ENCODE peak calls at places on chromosomes 12 and 14, in seven cellular contexts. One of them, this sample, is unnamed.

GRCh38 chr14:73176673-73177072 is 40.4 kb downstream of the PSEN1 start:
- DNase-seq in neuronal stem cell: no peak
- DNase-seq in trophoblast cell: no peak
- DNase-seq in mesendoderm: no peak
- DNase-seq in H9: no peak
- DNase-seq in IMR-90: no peak
- DNase-seq in H1: no peak
- DNase-seq in this sample: peak; percentile 16

GRCh38 chr12:62347922-62348650 is 87.9 kb downstream of the USP15 start:
- DNase-seq in trophoblast cell: no peak
- DNase-seq in IMR-90: peak; percentile 56
- DNase-seq in neuronal stem cell: no peak
- DNase-seq in H9: no peak
- DNase-seq in mesendoderm: no peak
- DNase-seq in H1: no peak
- DNase-seq in this sample: peak; percentile 21

GRCh38 chr12:94242871-94243270 is 94.5 kb downstream of the PLXNC1 start:
- DNase-seq in neuronal stem cell: no peak
- DNase-seq in mesendoderm: no peak
- DNase-seq in H9: no peak
- DNase-seq in trophoblast cell: no peak
- DNase-seq in H1: no peak
- DNase-seq in IMR-90: no peak
- DNase-seq in this sample: no peak

GRCh38 chr12:19739195-19739776 is 300.0 kb downstream of the AEBP2 start:
- DNase-seq in mesendoderm: peak; percentile 54
- DNase-seq in H1: no peak
- DNase-seq in neuronal stem cell: peak; percentile 29
- DNase-seq in IMR-90: peak; percentile 75
- DNase-seq in trophoblast cell: peak; percentile 36
- DNase-seq in H9: no peak
- DNase-seq in this sample: peak; percentile 76

GRCh38 chr12:111304642-111305071 is 64.2 kb downstream of the PHETA1 start:
- DNase-seq in trophoblast cell: no peak
- DNase-seq in H9: peak; percentile 75
- DNase-seq in mesendoderm: peak; percentile 78
- DNase-seq in IMR-90: no peak
- DNase-seq in neuronal stem cell: no peak
- DNase-seq in H1: peak; percentile 92
- DNase-seq in this sample: no peak

GRCh38 chr14:104690861-104691455 is 1.5 kb downstream of the INF2 start:
- DNase-seq in trophoblast cell: peak; percentile 58
- DNase-seq in neuronal stem cell: no peak
- DNase-seq in IMR-90: no peak
- DNase-seq in H9: no peak
- DNase-seq in H1: no peak
- DNase-seq in mesendoderm: no peak
- DNase-seq in this sample: no peak

GRCh38 chr12:32290411-32290810 is 108.9 kb upstream of the FGD4 start:
- DNase-seq in neuronal stem cell: no peak
- DNase-seq in trophoblast cell: no peak
- DNase-seq in H9: no peak
- DNase-seq in H1: no peak
- DNase-seq in IMR-90: peak; percentile 56
- DNase-seq in mesendoderm: peak; percentile 83
- DNase-seq in this sample: no peak

GRCh38 chr14:59422069-59422881 is 42.9 kb downstream of the GPR135 start:
- DNase-seq in IMR-90: no peak
- DNase-seq in H9: no peak
- DNase-seq in H1: no peak
- DNase-seq in neuronal stem cell: no peak
- DNase-seq in trophoblast cell: no peak
- DNase-seq in mesendoderm: no peak
- DNase-seq in this sample: no peak

GRCh38 chr14:78170203-78170602 is at the start of gene NRXN3:
- DNase-seq in H9: peak; percentile 87
- DNase-seq in trophoblast cell: no peak
- DNase-seq in neuronal stem cell: peak; percentile 62
- DNase-seq in H1: peak; percentile 65
- DNase-seq in mesendoderm: peak; percentile 92
- DNase-seq in IMR-90: no peak
- DNase-seq in this sample: no peak

GRCh38 chr14:72291908-72292688 is 359.9 kb downstream of the RGS6 start:
- DNase-seq in H9: no peak
- DNase-seq in mesendoderm: peak; percentile 61
- DNase-seq in neuronal stem cell: peak; percentile 63
- DNase-seq in trophoblast cell: peak; percentile 30
- DNase-seq in IMR-90: peak; percentile 58
- DNase-seq in H1: peak; percentile 52
- DNase-seq in this sample: no peak

GRCh38 chr14:43939836-43940235 is 567.2 kb downstream of the FSCB start:
- DNase-seq in mesendoderm: no peak
- DNase-seq in H9: no peak
- DNase-seq in IMR-90: no peak
- DNase-seq in neuronal stem cell: no peak
- DNase-seq in trophoblast cell: no peak
- DNase-seq in H1: no peak
- DNase-seq in this sample: no peak

GRCh38 chr12:7907009-7907408 is 29.0 kb downstream of the SLC2A3 start:
- DNase-seq in neuronal stem cell: peak; percentile 6
- DNase-seq in mesendoderm: peak; percentile 96
- DNase-seq in H1: peak; percentile 58
- DNase-seq in IMR-90: peak; percentile 61
- DNase-seq in trophoblast cell: peak; percentile 33
- DNase-seq in H9: peak; percentile 80
- DNase-seq in this sample: peak; percentile 65

GRCh38 chr12:69007166-69007857 is 74.3 kb upstream of the CPM start:
- DNase-seq in IMR-90: peak; percentile 97
- DNase-seq in H1: no peak
- DNase-seq in trophoblast cell: peak; percentile 56
- DNase-seq in H9: peak; percentile 52
- DNase-seq in neuronal stem cell: peak; percentile 27
- DNase-seq in mesendoderm: no peak
- DNase-seq in this sample: peak; percentile 89

GRCh38 chr14:22656945-22657711 is 13.0 kb upstream of the OR6J1 start:
- DNase-seq in IMR-90: peak; percentile 35
- DNase-seq in H1: no peak
- DNase-seq in trophoblast cell: no peak
- DNase-seq in H9: no peak
- DNase-seq in mesendoderm: peak; percentile 50
- DNase-seq in neuronal stem cell: no peak
- DNase-seq in this sample: peak; percentile 21

GRCh38 chr12:116125084-116125483 is 152.4 kb downstream of the MED13L start:
- DNase-seq in H9: no peak
- DNase-seq in neuronal stem cell: no peak
- DNase-seq in mesendoderm: no peak
- DNase-seq in H1: no peak
- DNase-seq in IMR-90: no peak
- DNase-seq in trophoblast cell: no peak
- DNase-seq in this sample: no peak
- H3K18ac ChIP-seq in H9: no peak overlapping the region
- H3K18ac ChIP-seq in neuronal stem cell: no peak overlapping the region
- H3K18ac ChIP-seq in mesendoderm: no peak overlapping the region
- H3K18ac ChIP-seq in H1: no peak overlapping the region
- H3K18ac ChIP-seq in IMR-90: no peak overlapping the region
- H3K18ac ChIP-seq in trophoblast cell: no peak overlapping the region
- H3K18ac ChIP-seq in this sample: no peak overlapping the region

GRCh38 chr12:15855646-15856045 is 26.5 kb upstream of the STRAP start:
- DNase-seq in IMR-90: peak; percentile 70
- DNase-seq in trophoblast cell: no peak
- DNase-seq in neuronal stem cell: no peak
- DNase-seq in mesendoderm: no peak
- DNase-seq in H1: no peak
- DNase-seq in H9: no peak
- DNase-seq in this sample: peak; percentile 66
- H3K18ac ChIP-seq in IMR-90: no peak overlapping the region
- H3K18ac ChIP-seq in trophoblast cell: no peak overlapping the region
- H3K18ac ChIP-seq in neuronal stem cell: no peak overlapping the region
- H3K18ac ChIP-seq in mesendoderm: no peak overlapping the region
- H3K18ac ChIP-seq in H1: no peak overlapping the region
- H3K18ac ChIP-seq in H9: no peak overlapping the region
- H3K18ac ChIP-seq in this sample: no peak overlapping the region

GRCh38 chr12:54959291-54960018 is 25.1 kb downstream of the TESPA1 start:
- DNase-seq in mesendoderm: peak; percentile 14
- DNase-seq in H9: no peak
- DNase-seq in IMR-90: no peak
- DNase-seq in H1: no peak
- DNase-seq in trophoblast cell: no peak
- DNase-seq in neuronal stem cell: no peak
- DNase-seq in this sample: no peak
- H3K18ac ChIP-seq in mesendoderm: no peak overlapping the region
- H3K18ac ChIP-seq in H9: no peak overlapping the region
- H3K18ac ChIP-seq in IMR-90: no peak overlapping the region
- H3K18ac ChIP-seq in H1: no peak overlapping the region
- H3K18ac ChIP-seq in trophoblast cell: no peak overlapping the region
- H3K18ac ChIP-seq in neuronal stem cell: no peak overlapping the region
- H3K18ac ChIP-seq in this sample: no peak overlapping the region

DNA sequence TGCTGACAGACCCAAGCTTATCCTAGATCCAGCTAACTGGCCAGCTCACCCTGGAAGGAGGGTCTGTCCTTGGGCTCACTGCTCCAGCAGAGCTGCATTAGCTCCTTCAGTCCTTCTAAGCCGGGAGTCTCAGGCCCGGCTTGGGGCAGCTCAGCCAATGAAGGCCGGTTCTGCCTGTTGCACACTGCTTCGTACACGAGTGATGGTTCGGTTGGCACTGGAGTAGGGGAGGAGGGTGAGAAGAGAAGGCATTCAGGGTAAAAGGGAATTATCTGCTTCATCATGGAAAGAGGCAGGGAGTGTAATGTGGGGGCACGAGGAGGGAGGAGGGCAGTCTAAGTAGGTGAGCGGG is 2.0 kb downstream of the RIPK3 start:
- DNase-seq in H1: no peak
- DNase-seq in neuronal stem cell: no peak
- DNase-seq in mesendoderm: no peak
- DNase-seq in IMR-90: no peak
- DNase-seq in H9: no peak
- DNase-seq in trophoblast cell: no peak
- DNase-seq in this sample: no peak
- H3K18ac ChIP-seq in H1: no peak overlapping the region
- H3K18ac ChIP-seq in neuronal stem cell: no peak overlapping the region
- H3K18ac ChIP-seq in mesendoderm: no peak overlapping the region
- H3K18ac ChIP-seq in IMR-90: no peak overlapping the region
- H3K18ac ChIP-seq in H9: no peak overlapping the region
- H3K18ac ChIP-seq in trophoblast cell: no peak overlapping the region
- H3K18ac ChIP-seq in this sample: no peak overlapping the region

GRCh38 chr12:95371571-95371970 is 102.4 kb upstream of the METAP2 start:
- DNase-seq in trophoblast cell: no peak
- DNase-seq in neuronal stem cell: no peak
- DNase-seq in mesendoderm: no peak
- DNase-seq in H1: no peak
- DNase-seq in H9: no peak
- DNase-seq in IMR-90: no peak
- DNase-seq in this sample: no peak
- H3K18ac ChIP-seq in trophoblast cell: no peak overlapping the region
- H3K18ac ChIP-seq in neuronal stem cell: no peak overlapping the region
- H3K18ac ChIP-seq in mesendoderm: no peak overlapping the region
- H3K18ac ChIP-seq in H1: no peak overlapping the region
- H3K18ac ChIP-seq in H9: no peak overlapping the region
- H3K18ac ChIP-seq in IMR-90: no peak overlapping the region
- H3K18ac ChIP-seq in this sample: no peak overlapping the region

This sample was measured in mesenchymal stem cell.